ENCODE peak calls at places on chromosomes 2 and 18, in five cellular contexts. J is A549, U is left lung, O is pancreas, S is endodermal cell. B is an unnamed sample. For H3K4me1 and H3K9me3, the result is how much of the 10 kb centered on the place peaks cover.

GRCh38 chr2:224302952-224303351 is 99.0 kb downstream of the FAM124B start:
- DNase-seq in J (no peak), U (no peak), O (no peak), S (peak), B (no peak)

GRCh38 chr2:88654714-88655113 is 27.4 kb upstream of the EIF2AK3 start:
- DNase-seq in J (no peak), U (no peak), O (no peak), S (no peak), B (no peak)

GRCh38 chr2:176678571-176678970 is 409.3 kb downstream of the MTX2 start:
- DNase-seq in J (no peak), U (no peak), O (no peak), S (no peak), B (no peak)

GRCh38 chr18:62875320-62875719 is 160.0 kb downstream of the PHLPP1 start:
- DNase-seq in J (no peak), U (no peak), O (no peak), S (no peak), B (no peak)

GRCh38 chr2:119264781-119265692 is 41.4 kb downstream of the STEAP3 start:
- DNase-seq in J (peak), U (no peak), O (peak), S (peak), B (no peak)

GRCh38 chr2:149490296-149490695 is 97.3 kb downstream of the MMADHC start:
- DNase-seq in J (no peak), U (no peak), O (no peak), S (no peak), B (no peak)

GRCh38 chr2:42736598-42737322 is 27.2 kb downstream of the OXER1 start:
- DNase-seq in J (no peak), U (no peak), O (no peak), S (no peak), B (no peak)

GRCh38 chr2:109432421-109432820 is 181.3 kb downstream of the SEPTIN10 start:
- DNase-seq in J (no peak), U (no peak), O (no peak), S (no peak), B (no peak)

GRCh38 chr2:196851068-196851467 is 41.9 kb upstream of the C2orf66 start:
- DNase-seq in J (no peak), U (no peak), O (no peak), S (no peak), B (no peak)

GRCh38 chr2:186611526-186611925 is 21.7 kb downstream of the ITGAV start:
- DNase-seq in J (no peak), U (no peak), O (no peak), S (no peak), B (no peak)

GRCh38 chr2:109365131-109365530 is 236.1 kb downstream of the SH3RF3 start:
- DNase-seq in J (no peak), U (no peak), O (no peak), S (peak), B (no peak)

GRCh38 chr2:237723613-237724012 is 75.0 kb upstream of the RBM44 start:
- DNase-seq in J (peak), U (no peak), O (no peak), S (peak), B (no peak)

GRCh38 chr18:59298871-59299270 is 19.6 kb downstream of the CPLX4 start:
- DNase-seq in J (no peak), U (no peak), O (no peak), S (no peak), B (no peak)

GRCh38 chr2:75309596-75310290 is 110.4 kb upstream of the TACR1 start:
- DNase-seq in J (no peak), U (no peak), O (no peak), S (no peak), B (no peak)

GRCh38 chr2:23803965-23804542 is 122.9 kb downstream of the ATAD2B start:
- DNase-seq in J (peak), U (no peak), O (peak), S (peak), B (no peak)

GRCh38 chr18:4106407-4107033 is 348.6 kb downstream of the DLGAP1 start:
- DNase-seq in J (peak), U (no peak), O (peak), S (peak), B (peak)

GRCh38 chr2:15107137-15107536 is 454.0 kb downstream of the NBAS start:
- DNase-seq in J (no peak), U (no peak), O (no peak), S (no peak), B (no peak)

GRCh38 chr2:41941831-41942230 is 106.0 kb upstream of the PKDCC start:
- DNase-seq in J (no peak), U (no peak), O (no peak), S (no peak), B (no peak)

DNA sequence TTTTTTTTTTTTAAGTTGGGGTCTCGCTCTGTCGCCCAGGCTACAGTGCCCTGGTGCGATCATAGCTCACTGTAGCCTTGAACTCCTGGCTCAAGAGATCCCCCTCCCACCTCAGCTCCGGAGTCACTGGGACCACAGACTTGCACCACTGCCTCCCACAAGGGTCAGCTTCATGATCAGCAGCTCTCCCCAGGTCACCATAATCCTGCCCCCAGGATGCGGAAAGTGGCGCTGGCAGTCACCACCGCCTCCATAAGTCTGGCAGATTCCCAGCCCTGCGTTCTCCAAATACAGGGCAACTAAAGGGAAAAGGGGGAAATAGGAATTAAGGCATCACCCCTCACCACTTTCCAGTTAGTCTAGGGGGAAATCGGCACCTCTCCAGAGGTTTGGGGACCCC is 5.2 kb upstream of the ARID5A start:
- DNase-seq in J (no peak), U (peak), O (no peak), S (peak), B (no peak)
- H3K4me1 ChIP-seq in J (under half), U (under half), O (under half), S (under half), B (under half)

GRCh38 chr2:156317631-156318030 is 14.9 kb downstream of the NR4A2 start:
- DNase-seq in J (no peak), U (no peak), O (no peak), S (no peak), B (no peak)

GRCh38 chr2:156321243-156321904 is 11.1 kb downstream of the NR4A2 start:
- DNase-seq in J (no peak), U (peak), O (peak), S (no peak), B (no peak)

GRCh38 chr2:156320491-156320896 is 12.0 kb downstream of the NR4A2 start:
- DNase-seq in J (no peak), U (peak), O (peak), S (peak), B (no peak)

GRCh38 chr2:156322103-156322671 is 10.3 kb downstream of the NR4A2 start:
- DNase-seq in J (no peak), U (peak), O (no peak), S (no peak), B (no peak)

GRCh38 chr2:156319811-156320490 is 12.6 kb downstream of the NR4A2 start:
- DNase-seq in J (no peak), U (peak), O (peak), S (peak), B (no peak)
- H3K4me3 ChIP-seq in J (peak), U (peak), O (peak), S (no peak), B (no peak)

GRCh38 chr2:2719015-2719414 is 387.9 kb upstream of the MYT1L start:
- DNase-seq in J (no peak), U (no peak), O (no peak), S (no peak), B (no peak)
- H3K9me3 ChIP-seq in J (under half), U (under half), O (under half), S (under half), B (under half)

DNA sequence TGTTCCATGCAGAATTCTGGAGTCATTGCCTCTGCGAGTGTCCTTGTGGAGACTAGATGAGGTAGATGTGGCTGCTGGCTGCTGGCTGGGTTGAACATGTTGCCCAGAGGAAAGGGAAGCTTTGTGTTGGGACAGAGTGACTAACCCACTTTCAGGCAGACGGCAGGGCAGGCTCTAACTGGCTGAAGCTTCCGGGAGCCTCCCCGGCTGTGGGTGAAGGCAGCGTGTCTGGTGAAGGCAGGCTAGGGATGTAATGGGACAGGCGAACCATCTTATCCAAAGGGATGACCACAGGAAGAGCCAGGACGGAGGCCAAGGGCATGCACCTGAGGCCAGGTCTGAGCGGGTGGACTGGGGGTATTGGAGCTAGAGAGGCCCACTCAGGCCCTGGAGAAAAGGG is 16.0 kb downstream of the ASPRV1 start:
- DNase-seq in J (no peak), U (peak), O (no peak), S (no peak), B (no peak)
- H3K4me1 ChIP-seq in J (under half), U (under half), O (under half), S (under half), B (under half)

GRCh38 chr2:121408641-121409040 is 122.0 kb upstream of the RNU4ATAC start:
- DNase-seq in J (no peak), U (no peak), O (no peak), S (no peak), B (no peak)
- H3K4me3 ChIP-seq in J (no peak), U (no peak), O (no peak), S (no peak), B (no peak)

B was measured in effector memory CD4-positive, alpha-beta T cell.